ENCODE peak calls at places on chromosomes 13 and 19, in five cellular contexts. T is CD8-positive, alpha-beta memory T cell; B is OCI-LY7; L is AG04450; C is AG04449. S is an unnamed sample.

GRCh38 chr19:45505151-45505995 is 1.9 kb upstream of the VASP start:
- DNase-seq in C (no peak), T (no peak), L (no peak), B (no peak), S (no peak)

GRCh38 chr19:30107351-30107750 is 165.3 kb downstream of the URI1 start:
- DNase-seq in L (no peak), C (no peak), B (no peak), T (no peak), S (no peak)

GRCh38 chr13:109256866-109257760 is 529.3 kb downstream of the IRS2 start:
- DNase-seq in L (peak), C (peak), B (no peak), T (no peak), S (no peak)

GRCh38 chr19:11986754-11987153 is 21.9 kb downstream of the ZNF763 start:
- DNase-seq in T (no peak), L (no peak), C (no peak), B (no peak), S (no peak)

GRCh38 chr13:55437162-55437561 is 1703.6 kb upstream of the PRR20A start:
- DNase-seq in C (no peak), T (no peak), B (no peak), L (no peak), S (no peak)

GRCh38 chr19:409515-410242 is 732 bp upstream of the C2CD4C start:
- DNase-seq in L (no peak), C (no peak), B (peak), T (no peak), S (peak)

GRCh38 chr13:40076765-40077362 is 421.4 kb downstream of the COG6 start:
- DNase-seq in L (no peak), T (no peak), B (no peak), C (no peak), S (no peak)

GRCh38 chr19:33490041-33490451 is 31.5 kb downstream of the PEPD start:
- DNase-seq in L (no peak), B (no peak), C (no peak), T (no peak), S (no peak)

GRCh38 chr19:33418461-33418860 is 45.0 kb downstream of the CEBPG start:
- DNase-seq in T (no peak), L (no peak), C (no peak), B (no peak), S (no peak)

GRCh38 chr13:111882351-111882750 is 184.6 kb upstream of the SOX1 start:
- DNase-seq in L (no peak), T (no peak), C (no peak), B (no peak), S (no peak)

GRCh38 chr13:24127116-24127631 is 33.3 kb upstream of the SPATA13 start:
- DNase-seq in C (no peak), T (no peak), B (no peak), L (no peak), S (no peak)

GRCh38 chr13:60143775-60144174 is 20.0 kb downstream of the DIAPH3 start:
- DNase-seq in C (no peak), T (no peak), B (no peak), L (no peak), S (no peak)

GRCh38 chr13:75749407-75749806 is 113.3 kb downstream of the LMO7 start:
- DNase-seq in C (no peak), L (no peak), B (no peak), T (no peak), S (peak)

GRCh38 chr13:75751350-75751749 is 115.2 kb downstream of the LMO7 start:
- DNase-seq in T (no peak), C (no peak), L (no peak), B (no peak), S (no peak)

GRCh38 chr13:75745387-75745786 is 109.3 kb downstream of the LMO7 start:
- DNase-seq in L (no peak), B (no peak), C (no peak), T (no peak), S (no peak)

GRCh38 chr13:75752848-75753247 is 116.7 kb downstream of the LMO7 start:
- DNase-seq in L (no peak), C (no peak), T (no peak), B (no peak), S (no peak)

DNA sequence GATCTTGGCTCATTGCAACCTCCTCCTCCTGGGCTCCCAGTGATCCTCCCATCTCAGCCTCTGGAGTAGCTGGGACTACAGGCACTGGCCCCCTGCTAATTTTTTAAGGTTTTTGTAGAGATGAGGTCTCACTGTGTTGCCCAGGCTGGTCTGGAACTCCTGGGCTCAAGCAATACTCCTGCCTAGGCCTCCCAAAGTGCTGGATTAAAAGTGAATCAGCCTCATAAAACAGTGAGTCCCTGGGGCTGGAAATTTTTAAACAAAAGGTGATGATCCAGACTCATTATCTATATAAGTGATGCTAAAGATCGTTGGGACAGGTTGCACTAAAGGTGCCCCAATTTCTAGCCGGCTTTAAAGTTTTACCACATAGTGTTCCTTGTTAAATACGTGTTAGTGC is 112.7 kb downstream of the LMO7 start:
- DNase-seq in B (no peak), T (no peak), L (no peak), C (no peak), S (no peak)
- H3K4me3 ChIP-seq in B (no peak), T (no peak), L (no peak), C (no peak), S (no peak)

GRCh38 chr13:94992277-94992989 is 280.1 kb upstream of the SOX21 start:
- DNase-seq in T (no peak), B (no peak), C (no peak), L (no peak), S (no peak)
- H3K4me3 ChIP-seq in T (no peak), B (no peak), C (no peak), L (no peak), S (no peak)

DNA sequence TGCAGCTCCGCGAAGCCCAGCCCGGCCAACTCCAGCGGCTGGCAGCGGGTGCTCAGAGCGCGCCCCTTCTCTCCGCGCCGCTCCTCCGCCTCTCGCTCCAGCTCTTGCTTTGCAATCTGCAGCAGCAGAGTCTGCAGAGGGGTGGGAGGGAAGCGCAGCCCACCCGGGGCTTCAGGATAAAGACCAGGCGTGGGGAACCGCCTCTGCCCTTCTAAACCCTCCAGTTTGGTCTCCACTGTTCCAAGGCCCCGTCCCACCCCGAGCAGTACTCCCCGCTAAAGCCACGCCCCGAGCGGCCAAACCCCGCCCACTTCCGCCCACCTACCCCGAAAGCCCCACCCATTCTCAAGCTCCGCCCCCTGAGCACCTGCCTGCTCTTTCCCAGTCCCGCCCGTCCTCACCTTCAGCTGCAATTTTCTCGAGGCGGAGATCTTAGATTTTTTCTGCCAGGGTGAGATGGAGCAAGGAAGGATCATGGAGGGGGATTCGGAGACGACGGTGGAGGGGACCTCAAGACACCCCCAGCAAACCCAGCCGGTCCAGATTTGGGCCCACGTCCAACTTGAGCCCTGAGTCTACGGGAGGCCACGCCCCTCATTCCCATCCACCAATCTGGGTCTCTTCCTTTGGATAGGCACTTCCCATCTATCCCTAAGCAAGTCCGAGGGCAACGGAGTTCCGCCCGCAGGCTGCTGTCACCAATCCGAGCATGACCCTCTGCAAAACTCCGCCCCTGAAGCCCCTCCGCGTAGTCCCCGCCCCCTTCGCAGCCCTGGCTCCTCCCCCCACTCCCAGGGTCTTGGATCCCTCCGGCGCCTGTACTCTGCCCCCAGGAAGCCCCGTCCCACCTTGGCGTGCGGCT is 1.1 kb downstream of the TNNI3 start:
- DNase-seq in C (no peak), T (no peak), B (peak), L (no peak), S (no peak)
- H3K4me3 ChIP-seq in C (peak), T (no peak), B (no peak), L (peak), S (no peak)

GRCh38 chr19:49065905-49066512 is 1.4 kb upstream of the NTF4 start:
- DNase-seq in B (no peak), L (no peak), T (no peak), C (no peak), S (no peak)

GRCh38 chr19:49061000-49061399 is 3.5 kb upstream of the CGB7 start:
- DNase-seq in B (no peak), T (no peak), C (no peak), L (no peak), S (no peak)

GRCh38 chr19:49061445-49061844 is 3.2 kb downstream of the NTF4 start:
- DNase-seq in L (no peak), B (no peak), T (no peak), C (no peak), S (no peak)

GRCh38 chr19:49064768-49065611 is at the start of gene NTF4:
- DNase-seq in L (no peak), B (no peak), C (no peak), T (no peak), S (peak)

DNA sequence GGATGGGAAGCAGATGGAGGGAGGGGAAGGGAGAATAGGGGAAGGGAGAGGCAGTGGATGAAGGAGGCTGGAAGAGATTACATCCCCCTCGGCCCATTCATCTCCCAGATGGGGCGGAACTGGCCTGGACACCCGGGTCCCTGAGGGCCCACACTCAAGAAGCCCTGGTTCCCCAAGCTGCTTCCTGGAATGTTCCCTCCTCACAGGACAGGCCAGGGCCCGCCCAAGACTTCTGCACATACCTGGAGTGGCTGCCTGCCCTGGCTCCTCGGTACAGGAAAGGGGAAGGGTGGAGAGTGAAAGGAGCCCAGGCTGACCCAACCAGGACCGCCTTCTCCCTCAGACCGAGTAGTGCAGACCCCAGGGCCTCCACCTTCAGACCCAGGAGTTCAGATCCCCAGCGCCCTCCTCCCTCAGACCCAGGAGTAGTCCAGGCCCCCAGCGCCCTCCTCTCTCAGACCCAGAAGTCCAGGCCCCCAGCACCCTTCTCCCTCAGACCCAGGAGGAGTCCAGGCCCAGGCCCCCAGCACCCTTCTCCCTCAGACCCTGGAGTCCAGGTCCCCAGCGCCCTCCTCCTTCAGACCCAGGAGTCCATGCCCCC is 489 bp downstream of the NTF4 start:
- DNase-seq in C (no peak), B (no peak), L (no peak), T (no peak), S (no peak)
- H3K4me3 ChIP-seq in C (peak), B (no peak), L (peak), T (no peak), S (no peak)

GRCh38 chr13:110410000-110410399 is 102.9 kb downstream of the COL4A2 start:
- DNase-seq in B (no peak), T (no peak), L (no peak), C (no peak), S (no peak)
- H3K4me3 ChIP-seq in B (no peak), T (no peak), L (no peak), C (no peak), S (no peak)

GRCh38 chr13:20824762-20825161 is 51.0 kb upstream of the EEF1AKMT1 start:
- DNase-seq in L (no peak), C (no peak), B (no peak), T (no peak), S (no peak)
- H3K4me3 ChIP-seq in L (no peak), C (no peak), B (no peak), T (no peak), S (no peak)